ENCODE peak calls at places on chromosomes 4 and X, in five cellular contexts. P, T, Z, E and I are unnamed samples.

GRCh38 chr4:156832886-156833285 is 138.7 kb downstream of the PDGFC start:
- DNase-seq in Z (no peak), P (no peak), T (no peak), E (no peak), I (no peak)

GRCh38 chr4:7194251-7195137 is 2.2 kb downstream of the SORCS2 start:
- DNase-seq in P (peak; percentile 62), Z (no peak), E (no peak), T (peak; percentile 29), I (no peak)

GRCh38 chr4:123346944-123347343 is 49.7 kb upstream of the SPRY1 start:
- DNase-seq in T (no peak), Z (no peak), E (no peak), P (no peak), I (no peak)

GRCh38 chrX:145178268-145178667 is 69.0 kb upstream of the SPANXN1 start:
- DNase-seq in E (peak; percentile 3), P (no peak), Z (no peak), T (no peak), I (no peak)

GRCh38 chrX:12610079-12610478 is 181.1 kb upstream of the PRPS2 start:
- DNase-seq in E (no peak), P (peak; percentile 22), T (no peak), Z (peak; percentile 7), I (peak; percentile 50)

GRCh38 chr4:153347117-153347516 is 2.6 kb downstream of the MND1 start:
- DNase-seq in E (no peak), P (no peak), T (no peak), Z (no peak), I (no peak)

GRCh38 chr4:25207997-25208396 is 25.8 kb upstream of the PI4K2B start:
- DNase-seq in T (no peak), P (no peak), Z (no peak), E (no peak), I (no peak)

GRCh38 chrX:10549280-10549679 is 71.1 kb downstream of the MID1 start:
- DNase-seq in E (no peak), Z (no peak), T (no peak), P (no peak), I (no peak)

GRCh38 chrX:150841466-150842197 is 56.8 kb downstream of the CD99L2 start:
- DNase-seq in T (no peak), Z (no peak), P (no peak), E (no peak), I (no peak)

GRCh38 chr4:140158234-140159030 is 4.4 kb upstream of the MAML3 start:
- DNase-seq in T (no peak), Z (no peak), E (no peak), P (no peak), I (no peak)

GRCh38 chrX:25503826-25504225 is 488.1 kb upstream of the ARX start:
- DNase-seq in T (no peak), E (no peak), P (no peak), Z (no peak), I (no peak)

GRCh38 chrX:101656817-101657216 is 2.8 kb downstream of the ARMCX2 start:
- DNase-seq in P (no peak), E (no peak), Z (no peak), T (no peak), I (no peak)

GRCh38 chrX:110003167-110004156 is 548 bp downstream of the TMEM164 start:
- DNase-seq in P (peak; percentile 15), E (no peak), Z (no peak), T (peak; percentile 44), I (no peak)

GRCh38 chr4:163523791-163524365 is 29.4 kb downstream of the TMA16 start:
- DNase-seq in P (no peak), E (no peak), T (no peak), Z (no peak), I (peak; percentile 69)

GRCh38 chr4:24137963-24138601 is 248.2 kb upstream of the PPARGC1A start:
- DNase-seq in Z (no peak), P (no peak), E (no peak), T (no peak), I (no peak)

GRCh38 chr4:44674471-44674870 is 3.7 kb upstream of the GUF1 start:
- DNase-seq in Z (no peak), T (no peak), E (no peak), P (no peak), I (no peak)

GRCh38 chrX:153499258-153499657 is 4.5 kb downstream of the BGN start:
- DNase-seq in P (no peak), Z (no peak), E (no peak), T (no peak), I (no peak)

GRCh38 chr4:138405439-138405838 is 163.3 kb upstream of the SLC7A11 start:
- DNase-seq in P (no peak), T (no peak), E (no peak), Z (no peak), I (no peak)

GRCh38 chrX:113529425-113530013 is 688.9 kb upstream of the AMOT start:
- DNase-seq in T (no peak), P (no peak), E (no peak), Z (no peak), I (no peak)

GRCh38 chr4:8262637-8263322 is 6.8 kb upstream of the HTRA3 start:
- DNase-seq in E (no peak), T (no peak), P (no peak), Z (no peak), I (no peak)

GRCh38 chrX:136711147-136711546 is 63.2 kb downstream of the CD40LG start:
- DNase-seq in T (peak; percentile 48), Z (no peak), E (no peak), P (no peak), I (no peak)

GRCh38 chr4:163251204-163251603 is 81.2 kb downstream of the NPY1R start:
- DNase-seq in E (no peak), Z (no peak), T (peak; percentile 55), P (no peak), I (no peak)

GRCh38 chr4:65599335-65599734 is 71.0 kb downstream of the EPHA5 start:
- DNase-seq in P (no peak), E (no peak), T (no peak), Z (no peak), I (no peak)

GRCh38 chr4:83639849-83640493 is 104.1 kb downstream of the GPAT3 start:
- DNase-seq in Z (peak; percentile 26), E (no peak), P (peak; percentile 59), T (peak; percentile 73), I (peak; percentile 87)

GRCh38 chr4:99180367-99181169 is 36.5 kb upstream of the ADH4 start:
- DNase-seq in Z (peak; percentile 0), P (peak; percentile 61), T (no peak), E (no peak), I (no peak)

GRCh38 chrX:67684136-67684535 is 140.3 kb downstream of the AR start:
- DNase-seq in Z (no peak), P (no peak), E (no peak), T (no peak), I (no peak)

GRCh38 chr4:106690487-106690886 is 321.9 kb upstream of the GIMD1 start:
- DNase-seq in T (peak; percentile 11), E (no peak), Z (no peak), P (peak; percentile 11), I (peak; percentile 35)

GRCh38 chr4:8664031-8664805 is 71.7 kb downstream of the CPZ start:
- DNase-seq in E (no peak), P (no peak), T (no peak), Z (no peak), I (no peak)

GRCh38 chr4:53541577-53542206 is 49.6 kb downstream of the LNX1 start:
- DNase-seq in P (peak; percentile 37), Z (no peak), T (no peak), E (no peak), I (peak; percentile 45)

GRCh38 chr4:70544279-70544870 is 26.0 kb downstream of the AMTN start:
- DNase-seq in P (peak; percentile 10), T (peak; percentile 46), Z (no peak), E (no peak), I (no peak)